ENCODE peak calls at places on chromosomes 1 and 21, in eight cellular contexts. T is thyroid gland; I is CD8-positive, alpha-beta T cell; E is mucosa of descending colon; P is CD8-positive, alpha-beta memory T cell; O is neural progenitor cell; K is body of pancreas; U is hepatocyte. W is an unnamed sample. For H3K9me3, the result is how much of the 10 kb centered on the place peaks cover.

GRCh38 chr1:41559331-41559730 is 74.8 kb upstream of the EDN2 start:
- DNase-seq in T (no peak), I (no peak), E (no peak), P (no peak), O (no peak), K (no peak), U (no peak), W (no peak)

GRCh38 chr1:3069491-3070303 is 694 bp downstream of the PRDM16 start:
- DNase-seq in T (peak), I (no peak), E (peak), P (no peak), O (peak), K (peak), U (peak), W (peak)

GRCh38 chr1:39631361-39632331 is 7.8 kb downstream of the HEYL start:
- DNase-seq in T (no peak), I (no peak), E (no peak), P (no peak), O (no peak), K (no peak), U (no peak), W (peak)

GRCh38 chr1:80987106-80987505 is 813.6 kb upstream of the ADGRL2 start:
- DNase-seq in T (no peak), I (no peak), E (no peak), P (no peak), O (no peak), K (no peak), U (no peak), W (no peak)

GRCh38 chr1:20349561-20349960 is 58.9 kb downstream of the VWA5B1 start:
- DNase-seq in T (no peak), I (no peak), E (no peak), P (no peak), O (no peak), K (no peak), U (no peak), W (peak)

GRCh38 chr21:45532826-45533730 is 9.2 kb downstream of the SLC19A1 start:
- DNase-seq in T (peak), I (no peak), E (peak), P (no peak), O (no peak), K (no peak), U (no peak), W (no peak)

GRCh38 chr1:14332158-14332557 is 266.3 kb upstream of the KAZN start:
- DNase-seq in T (no peak), I (no peak), E (no peak), P (no peak), O (no peak), K (no peak), U (no peak), W (peak)

GRCh38 chr1:111732718-111733117 is 6.5 kb downstream of the INKA2 start:
- DNase-seq in T (no peak), I (peak), E (no peak), P (no peak), O (no peak), K (no peak), U (no peak), W (no peak)

GRCh38 chr1:91781371-91781825 is 104.6 kb downstream of the TGFBR3 start:
- DNase-seq in T (no peak), I (no peak), E (no peak), P (no peak), O (no peak), K (no peak), U (peak), W (peak)

GRCh38 chr21:14076143-14076806 is 134.5 kb downstream of the LIPI start:
- DNase-seq in T (no peak), I (no peak), E (no peak), P (no peak), O (no peak), K (no peak), U (no peak), W (peak)

GRCh38 chr1:7558921-7559869 is 211.9 kb upstream of the VAMP3 start:
- DNase-seq in T (no peak), I (no peak), E (peak), P (no peak), O (no peak), K (no peak), U (no peak), W (no peak)

GRCh38 chr1:216705686-216706085 is 17.5 kb downstream of the ESRRG start:
- DNase-seq in T (no peak), I (no peak), E (no peak), P (no peak), O (no peak), K (peak), U (no peak), W (no peak)

GRCh38 chr1:224820341-224820740 is 109.1 kb upstream of the DNAH14 start:
- DNase-seq in T (no peak), I (no peak), E (no peak), P (no peak), O (no peak), K (no peak), U (no peak), W (no peak)

GRCh38 chr1:36411674-36412648 is 14.3 kb upstream of the LSM10 start:
- DNase-seq in T (no peak), I (no peak), E (no peak), P (no peak), O (peak), K (no peak), U (no peak), W (peak)

GRCh38 chr1:111565079-111565478 is 54.5 kb upstream of the RAP1A start:
- DNase-seq in T (no peak), I (no peak), E (no peak), P (no peak), O (no peak), K (no peak), U (no peak), W (peak)

GRCh38 chr1:201783067-201783466 is 45.9 kb upstream of the IPO9 start:
- DNase-seq in T (no peak), I (no peak), E (no peak), P (no peak), O (no peak), K (no peak), U (no peak), W (no peak)

GRCh38 chr1:230713915-230714764 is at the start of gene AGT:
- DNase-seq in T (peak), I (no peak), E (no peak), P (no peak), O (peak), K (peak), U (peak), W (peak)

GRCh38 chr1:197774691-197775281 is 494 bp downstream of the DENND1B start:
- DNase-seq in T (peak), I (peak), E (peak), P (peak), O (peak), K (peak), U (peak), W (peak)

GRCh38 chr1:203644191-203644590 is 17.6 kb downstream of the ATP2B4 start:
- DNase-seq in T (no peak), I (no peak), E (no peak), P (no peak), O (no peak), K (no peak), U (no peak), W (no peak)

GRCh38 chr1:241531195-241532172 is 694 bp upstream of the KMO start:
- DNase-seq in T (no peak), I (no peak), E (no peak), P (no peak), O (peak), K (no peak), U (peak), W (peak)

GRCh38 chr1:40305871-40306270 is 11.2 kb downstream of the COL9A2 start:
- DNase-seq in T (no peak), I (no peak), E (no peak), P (no peak), O (no peak), K (no peak), U (no peak), W (no peak)

GRCh38 chr1:203057831-203058673 is 27.8 kb downstream of the MYOG start:
- DNase-seq in T (no peak), I (no peak), E (no peak), P (no peak), O (no peak), K (no peak), U (no peak), W (peak)

GRCh38 chr1:9730096-9730901 is 78.8 kb downstream of the PIK3CD start:
- DNase-seq in T (no peak), I (no peak), E (peak), P (no peak), O (no peak), K (no peak), U (no peak), W (no peak)

GRCh38 chr1:236141447-236142357 is 637 bp upstream of the GPR137B start:
- DNase-seq in T (peak), I (no peak), E (no peak), P (no peak), O (peak), K (peak), U (peak), W (peak)

GRCh38 chr1:230226004-230226800 is 159.2 kb downstream of the GALNT2 start:
- DNase-seq in T (no peak), I (no peak), E (no peak), P (no peak), O (no peak), K (no peak), U (no peak), W (no peak)

GRCh38 chr21:9756677-9757076 is 764.7 kb upstream of the TPTE start:
- DNase-seq in T (no peak), I (no peak), E (no peak), P (no peak), O (no peak), K (no peak), U (no peak), W (no peak)

GRCh38 chr21:9760398-9761074 is 760.8 kb upstream of the TPTE start:
- DNase-seq in T (no peak), I (no peak), E (no peak), P (no peak), O (no peak), K (no peak), U (no peak), W (no peak)

GRCh38 chr21:9758141-9758540 is 763.2 kb upstream of the TPTE start:
- DNase-seq in T (no peak), I (no peak), E (no peak), P (no peak), O (no peak), K (no peak), U (no peak), W (no peak)

GRCh38 chr21:9758888-9759287 is 762.5 kb upstream of the TPTE start:
- DNase-seq in T (no peak), I (no peak), E (no peak), P (no peak), O (no peak), K (no peak), U (no peak), W (no peak)

DNA sequence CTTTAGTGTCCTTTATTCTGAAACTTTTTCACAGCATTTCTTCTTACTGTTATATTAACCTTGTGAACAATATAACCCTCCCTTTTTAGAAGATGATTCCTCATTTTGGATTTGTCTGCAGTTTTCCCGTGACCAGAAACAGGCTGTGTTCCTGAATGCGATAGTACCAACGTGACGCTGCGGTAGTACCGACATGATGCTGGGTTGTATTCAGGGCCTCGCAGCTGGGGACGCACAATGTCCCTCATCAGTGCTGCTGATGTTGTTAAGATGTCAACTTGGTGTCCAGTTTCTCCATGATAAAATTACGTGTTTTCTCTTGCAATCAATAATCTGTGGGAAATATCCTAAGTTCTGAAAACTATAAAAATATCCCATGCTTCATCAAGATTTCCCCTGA is 761.4 kb upstream of the TPTE start:
- DNase-seq in T (no peak), I (no peak), E (no peak), P (no peak), O (no peak), K (no peak), U (no peak), W (no peak)
- H3K9me3 ChIP-seq in T (under half), I (under half), E (half or more), P (under half), O (half or more), K (under half), U (under half), W (under half)

DNA sequence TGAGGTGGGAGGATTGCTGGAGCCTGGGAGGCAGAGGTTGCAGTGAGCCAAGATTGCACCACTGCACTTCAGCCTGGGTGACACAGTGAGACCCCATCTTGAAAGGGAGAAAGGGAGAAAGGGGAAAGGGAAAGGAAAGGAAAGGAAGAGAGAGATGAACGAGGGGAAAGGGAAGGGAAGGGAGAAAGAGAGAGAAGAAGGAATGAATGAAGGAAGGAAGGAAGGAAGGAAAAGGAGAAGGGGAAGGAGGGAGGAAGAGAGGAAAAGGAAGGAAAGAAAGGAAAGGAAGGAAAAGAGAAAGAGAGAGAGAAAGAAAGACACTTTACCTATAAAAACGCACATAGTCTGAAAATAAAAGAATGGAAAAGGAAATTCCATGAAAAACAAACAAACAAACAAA is 18.0 kb downstream of the ZNF695 start:
- DNase-seq in T (no peak), I (no peak), E (no peak), P (no peak), O (no peak), K (no peak), U (no peak), W (no peak)
- H3K9me3 ChIP-seq in T (under half), I (under half), E (half or more), P (under half), O (half or more), K (under half), U (under half), W (under half)

DNA sequence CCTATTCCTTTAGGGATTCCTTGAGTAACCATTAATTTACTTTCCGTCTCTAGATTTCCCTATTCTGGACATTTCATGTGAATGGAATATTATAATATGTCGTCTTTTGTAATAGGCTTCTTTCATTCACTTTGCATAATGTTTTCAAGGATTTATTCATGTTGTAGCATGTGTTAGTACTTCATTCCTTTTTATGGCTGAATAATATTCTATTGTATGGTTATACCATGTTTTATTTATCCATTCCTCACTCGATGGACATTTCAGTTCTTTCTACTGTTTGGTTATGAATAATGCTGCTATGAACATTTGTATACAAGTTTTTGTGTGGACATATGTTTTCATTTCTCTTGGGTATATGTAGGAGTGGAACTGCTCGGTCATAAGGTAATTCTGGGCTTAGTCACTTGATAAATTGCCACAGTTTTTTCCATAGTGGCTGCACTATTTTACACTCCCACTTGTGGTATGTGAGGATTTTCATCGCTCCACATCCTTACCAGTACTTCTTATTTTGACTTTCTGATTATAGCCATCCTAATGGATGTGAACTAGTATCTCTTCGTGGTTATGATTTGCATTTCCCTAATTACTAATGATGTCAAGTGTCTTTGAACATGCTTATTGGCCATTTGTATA is 17.7 kb downstream of the PPP2R5A start:
- DNase-seq in T (no peak), I (no peak), E (no peak), P (no peak), O (no peak), K (no peak), U (no peak), W (peak)
- H3K9me3 ChIP-seq in T (under half), I (under half), E (under half), P (under half), O (under half), K (under half), U (under half), W (under half)

GRCh38 chr21:21968810-21969588 is 970.8 kb downstream of the NCAM2 start:
- DNase-seq in T (no peak), I (no peak), E (no peak), P (no peak), O (no peak), K (no peak), U (no peak), W (no peak)

GRCh38 chr21:21971384-21971783 is 973.2 kb downstream of the NCAM2 start:
- DNase-seq in T (no peak), I (no peak), E (no peak), P (no peak), O (no peak), K (no peak), U (no peak), W (no peak)

DNA sequence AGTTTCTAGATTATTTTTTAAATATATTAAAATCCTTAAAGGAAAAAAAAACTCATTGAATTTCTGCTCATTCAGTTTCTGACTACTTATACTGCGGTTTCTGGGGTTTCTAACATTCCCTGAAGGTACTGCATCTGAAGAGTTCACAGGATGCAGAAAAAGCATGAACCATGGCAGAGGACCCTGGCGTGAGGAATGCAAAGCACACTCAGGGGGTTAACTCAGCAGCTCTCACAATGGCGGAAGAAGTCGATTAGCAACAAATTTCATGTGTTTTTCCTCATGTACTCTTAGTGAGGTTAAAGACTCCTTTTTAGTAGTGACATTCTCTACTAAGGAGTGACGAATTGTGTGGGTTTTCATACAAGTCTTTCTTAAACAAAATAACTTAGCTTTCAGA is 975.6 kb downstream of the NCAM2 start:
- DNase-seq in T (no peak), I (no peak), E (no peak), P (no peak), O (peak), K (no peak), U (no peak), W (no peak)
- H3K9me3 ChIP-seq in T (under half), I (under half), E (under half), P (under half), O (under half), K (under half), U (under half), W (under half)

GRCh38 chr21:23218667-23219066 is 2220.5 kb downstream of the NCAM2 start:
- DNase-seq in T (no peak), I (no peak), E (no peak), P (no peak), O (no peak), K (no peak), U (no peak), W (no peak)

GRCh38 chr21:23223882-23224281 is 2225.7 kb downstream of the NCAM2 start:
- DNase-seq in T (no peak), I (no peak), E (no peak), P (no peak), O (peak), K (no peak), U (no peak), W (no peak)
- H3K9me3 ChIP-seq in T (under half), I (under half), E (under half), P (under half), O (under half), K (under half), U (under half), W (under half)

DNA sequence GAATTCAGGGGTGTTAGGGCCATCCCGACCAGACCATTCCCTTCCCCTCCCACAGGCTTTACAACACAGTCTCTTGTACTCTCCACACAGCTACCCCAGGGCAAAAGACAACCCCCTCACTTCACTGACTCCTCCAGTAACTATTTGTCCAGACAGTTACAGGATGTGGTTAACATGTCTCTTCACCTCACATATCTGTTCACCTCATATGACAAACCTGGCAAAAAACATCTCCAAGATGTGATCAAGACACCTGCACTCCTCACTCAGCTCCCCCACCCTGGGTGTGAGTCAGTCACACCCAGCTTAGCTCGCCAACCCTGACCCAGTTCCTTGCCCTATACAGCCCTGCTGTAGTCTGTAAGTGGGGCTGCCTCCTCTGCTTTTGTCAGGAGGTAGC is 490.5 kb upstream of the CHRM3 start:
- DNase-seq in T (no peak), I (no peak), E (no peak), P (no peak), O (no peak), K (no peak), U (no peak), W (no peak)
- H3K9me3 ChIP-seq in T (under half), I (under half), E (under half), P (under half), O (under half), K (under half), U (under half), W (under half)

GRCh38 chr1:248757784-248758195 is 2.2 kb upstream of the LYPD8 start:
- DNase-seq in T (no peak), I (no peak), E (no peak), P (no peak), O (no peak), K (peak), U (no peak), W (no peak)

GRCh38 chr1:248755505-248755904 is at the start of gene LYPD8:
- DNase-seq in T (no peak), I (no peak), E (no peak), P (no peak), O (no peak), K (no peak), U (no peak), W (no peak)

GRCh38 chr1:248758352-248758751 is 2.8 kb upstream of the LYPD8 start:
- DNase-seq in T (no peak), I (no peak), E (no peak), P (no peak), O (no peak), K (no peak), U (no peak), W (no peak)

GRCh38 chr1:248756636-248757035 is 1.1 kb upstream of the LYPD8 start:
- DNase-seq in T (no peak), I (no peak), E (no peak), P (no peak), O (no peak), K (no peak), U (no peak), W (no peak)

DNA sequence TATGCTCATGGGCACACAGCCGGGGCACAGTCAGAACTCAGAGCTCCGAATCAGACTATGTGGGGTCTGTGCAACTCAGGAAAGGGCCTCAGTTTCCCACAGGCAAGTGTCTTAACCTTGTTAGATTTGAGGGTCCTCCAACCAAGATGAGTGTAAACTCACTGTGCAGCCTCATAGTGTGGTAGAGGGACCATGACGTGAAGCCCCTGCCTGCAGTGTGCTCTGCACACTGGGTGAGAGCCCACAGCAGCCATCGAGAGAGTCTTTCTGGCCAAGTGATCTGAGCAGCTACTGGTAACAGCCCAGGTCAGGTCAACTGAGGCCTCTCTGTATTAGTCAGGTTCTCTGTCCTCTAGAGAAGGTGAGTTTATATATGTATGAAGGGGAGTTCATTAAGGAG is 592 bp upstream of the LYPD8 start:
- DNase-seq in T (no peak), I (no peak), E (no peak), P (no peak), O (no peak), K (no peak), U (no peak), W (no peak)
- H3K9me3 ChIP-seq in T (under half), I (under half), E (under half), P (under half), O (under half), K (under half), U (under half), W (under half)